ENCODE peak calls at places on chromosomes 13 and 19, in ten cellular contexts. One of them, this sample, is unnamed.

GRCh38 chr13:113819731-113820715 is 43.9 kb downstream of the GAS6 start:
- DNase-seq in pancreas: no peak
- DNase-seq in fibroblast of mammary gland: no peak
- DNase-seq in CD8-positive, alpha-beta T cell: no peak
- DNase-seq in esophagus muscularis mucosa: no peak
- DNase-seq in mucosa of descending colon: no peak
- DNase-seq in BE2C: no peak
- DNase-seq in foreskin fibroblast: peak
- DNase-seq in CD8-positive, alpha-beta memory T cell: no peak
- DNase-seq in GM06990: no peak
- DNase-seq in this sample: no peak

GRCh38 chr19:23262892-23263291 is 12.7 kb upstream of the ZNF724 start:
- DNase-seq in pancreas: no peak
- DNase-seq in fibroblast of mammary gland: no peak
- DNase-seq in CD8-positive, alpha-beta T cell: no peak
- DNase-seq in esophagus muscularis mucosa: no peak
- DNase-seq in mucosa of descending colon: no peak
- DNase-seq in BE2C: no peak
- DNase-seq in foreskin fibroblast: no peak
- DNase-seq in CD8-positive, alpha-beta memory T cell: no peak
- DNase-seq in GM06990: no peak
- DNase-seq in this sample: no peak

GRCh38 chr19:1105873-1106840 is 2.4 kb downstream of the GPX4 start:
- DNase-seq in pancreas: no peak
- DNase-seq in fibroblast of mammary gland: no peak
- DNase-seq in CD8-positive, alpha-beta T cell: no peak
- DNase-seq in esophagus muscularis mucosa: no peak
- DNase-seq in mucosa of descending colon: peak
- DNase-seq in BE2C: no peak
- DNase-seq in foreskin fibroblast: no peak
- DNase-seq in CD8-positive, alpha-beta memory T cell: no peak
- DNase-seq in GM06990: no peak
- DNase-seq in this sample: no peak

GRCh38 chr13:74930402-74931165 is 551.4 kb downstream of the TBC1D4 start:
- DNase-seq in pancreas: no peak
- DNase-seq in fibroblast of mammary gland: peak
- DNase-seq in CD8-positive, alpha-beta T cell: no peak
- DNase-seq in esophagus muscularis mucosa: no peak
- DNase-seq in mucosa of descending colon: no peak
- DNase-seq in BE2C: no peak
- DNase-seq in foreskin fibroblast: peak
- DNase-seq in CD8-positive, alpha-beta memory T cell: no peak
- DNase-seq in GM06990: peak
- DNase-seq in this sample: no peak

GRCh38 chr13:30423891-30424290 is 1.6 kb downstream of the UBE2L5 start:
- DNase-seq in pancreas: no peak
- DNase-seq in fibroblast of mammary gland: no peak
- DNase-seq in CD8-positive, alpha-beta T cell: no peak
- DNase-seq in esophagus muscularis mucosa: no peak
- DNase-seq in mucosa of descending colon: no peak
- DNase-seq in BE2C: no peak
- DNase-seq in foreskin fibroblast: no peak
- DNase-seq in CD8-positive, alpha-beta memory T cell: no peak
- DNase-seq in GM06990: no peak
- DNase-seq in this sample: no peak

GRCh38 chr19:30318936-30319335 is 53.2 kb upstream of the ZNF536 start:
- DNase-seq in pancreas: no peak
- DNase-seq in fibroblast of mammary gland: no peak
- DNase-seq in CD8-positive, alpha-beta T cell: no peak
- DNase-seq in esophagus muscularis mucosa: no peak
- DNase-seq in mucosa of descending colon: no peak
- DNase-seq in BE2C: no peak
- DNase-seq in foreskin fibroblast: no peak
- DNase-seq in CD8-positive, alpha-beta memory T cell: no peak
- DNase-seq in GM06990: no peak
- DNase-seq in this sample: no peak

GRCh38 chr19:50967924-50968708 is 1.3 kb downstream of the KLK6 start:
- DNase-seq in pancreas: no peak
- DNase-seq in fibroblast of mammary gland: no peak
- DNase-seq in CD8-positive, alpha-beta T cell: no peak
- DNase-seq in esophagus muscularis mucosa: no peak
- DNase-seq in mucosa of descending colon: no peak
- DNase-seq in BE2C: no peak
- DNase-seq in foreskin fibroblast: no peak
- DNase-seq in CD8-positive, alpha-beta memory T cell: no peak
- DNase-seq in GM06990: no peak
- DNase-seq in this sample: no peak

GRCh38 chr13:69856331-69856730 is 251.3 kb upstream of the ATXN8OS start:
- DNase-seq in pancreas: no peak
- DNase-seq in fibroblast of mammary gland: no peak
- DNase-seq in CD8-positive, alpha-beta T cell: no peak
- DNase-seq in esophagus muscularis mucosa: no peak
- DNase-seq in mucosa of descending colon: no peak
- DNase-seq in BE2C: no peak
- DNase-seq in foreskin fibroblast: no peak
- DNase-seq in CD8-positive, alpha-beta memory T cell: no peak
- DNase-seq in GM06990: no peak
- DNase-seq in this sample: no peak

GRCh38 chr13:57470491-57470890 is 161.1 kb upstream of the PCDH17 start:
- DNase-seq in pancreas: no peak
- DNase-seq in fibroblast of mammary gland: no peak
- DNase-seq in CD8-positive, alpha-beta T cell: no peak
- DNase-seq in esophagus muscularis mucosa: no peak
- DNase-seq in mucosa of descending colon: no peak
- DNase-seq in BE2C: no peak
- DNase-seq in foreskin fibroblast: no peak
- DNase-seq in CD8-positive, alpha-beta memory T cell: no peak
- DNase-seq in GM06990: no peak
- DNase-seq in this sample: no peak

DNA sequence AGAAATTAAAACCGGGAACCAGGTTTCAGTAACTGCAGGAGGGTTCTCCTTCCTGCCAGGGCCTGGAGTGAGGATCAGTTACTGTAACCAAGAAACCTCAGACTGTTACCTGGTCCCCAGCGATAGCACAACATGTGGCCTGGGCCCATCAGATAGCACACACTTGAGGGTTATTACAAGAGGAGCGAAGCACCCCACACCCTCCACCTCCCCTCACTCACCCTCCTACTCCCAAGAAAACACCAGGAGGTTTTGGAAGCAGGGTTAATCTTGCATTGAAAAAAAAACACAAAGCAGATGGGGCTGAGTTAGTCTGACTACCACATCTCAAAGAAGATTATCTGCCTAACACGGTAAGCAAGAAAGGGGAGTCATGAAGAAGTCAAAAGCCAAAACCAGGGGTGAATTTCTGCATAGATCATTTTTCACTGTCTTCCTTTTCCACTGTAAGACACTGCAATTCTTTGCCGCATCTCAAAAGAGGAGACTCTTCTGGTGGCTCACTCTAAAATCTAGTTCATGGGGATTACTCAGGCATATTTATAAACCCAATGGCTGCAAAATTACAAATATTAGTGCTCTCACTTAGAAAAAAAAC is 75.9 kb upstream of the DOCK9 start:
- DNase-seq in pancreas: no peak
- DNase-seq in fibroblast of mammary gland: no peak
- DNase-seq in CD8-positive, alpha-beta T cell: peak
- DNase-seq in esophagus muscularis mucosa: no peak
- DNase-seq in mucosa of descending colon: no peak
- DNase-seq in BE2C: no peak
- DNase-seq in foreskin fibroblast: no peak
- DNase-seq in CD8-positive, alpha-beta memory T cell: no peak
- DNase-seq in GM06990: no peak
- DNase-seq in this sample: peak
- H3K4me3 ChIP-seq in pancreas: no peak
- H3K4me3 ChIP-seq in fibroblast of mammary gland: no peak
- H3K4me3 ChIP-seq in CD8-positive, alpha-beta T cell: peak
- H3K4me3 ChIP-seq in esophagus muscularis mucosa: no peak
- H3K4me3 ChIP-seq in mucosa of descending colon: no peak
- H3K4me3 ChIP-seq in BE2C: no peak
- H3K4me3 ChIP-seq in foreskin fibroblast: no peak
- H3K4me3 ChIP-seq in CD8-positive, alpha-beta memory T cell: peak
- H3K4me3 ChIP-seq in GM06990: no peak
- H3K4me3 ChIP-seq in this sample: no peak

GRCh38 chr19:4760285-4760650 is 31.3 kb upstream of the FEM1A start:
- DNase-seq in pancreas: no peak
- DNase-seq in fibroblast of mammary gland: no peak
- DNase-seq in CD8-positive, alpha-beta T cell: no peak
- DNase-seq in esophagus muscularis mucosa: no peak
- DNase-seq in mucosa of descending colon: no peak
- DNase-seq in BE2C: no peak
- DNase-seq in foreskin fibroblast: no peak
- DNase-seq in CD8-positive, alpha-beta memory T cell: no peak
- DNase-seq in GM06990: no peak
- DNase-seq in this sample: no peak
- H3K4me3 ChIP-seq in pancreas: peak
- H3K4me3 ChIP-seq in fibroblast of mammary gland: no peak
- H3K4me3 ChIP-seq in CD8-positive, alpha-beta T cell: peak
- H3K4me3 ChIP-seq in esophagus muscularis mucosa: peak
- H3K4me3 ChIP-seq in mucosa of descending colon: no peak
- H3K4me3 ChIP-seq in BE2C: peak
- H3K4me3 ChIP-seq in foreskin fibroblast: peak
- H3K4me3 ChIP-seq in CD8-positive, alpha-beta memory T cell: peak
- H3K4me3 ChIP-seq in GM06990: peak
- H3K4me3 ChIP-seq in this sample: no peak

GRCh38 chr13:100517135-100517534 is 71.5 kb downstream of the GGACT start:
- DNase-seq in pancreas: no peak
- DNase-seq in fibroblast of mammary gland: no peak
- DNase-seq in CD8-positive, alpha-beta T cell: no peak
- DNase-seq in esophagus muscularis mucosa: no peak
- DNase-seq in mucosa of descending colon: peak
- DNase-seq in BE2C: no peak
- DNase-seq in foreskin fibroblast: no peak
- DNase-seq in CD8-positive, alpha-beta memory T cell: no peak
- DNase-seq in GM06990: no peak
- DNase-seq in this sample: no peak

GRCh38 chr13:100518394-100519062 is 70.1 kb downstream of the GGACT start:
- DNase-seq in pancreas: no peak
- DNase-seq in fibroblast of mammary gland: no peak
- DNase-seq in CD8-positive, alpha-beta T cell: no peak
- DNase-seq in esophagus muscularis mucosa: no peak
- DNase-seq in mucosa of descending colon: no peak
- DNase-seq in BE2C: no peak
- DNase-seq in foreskin fibroblast: no peak
- DNase-seq in CD8-positive, alpha-beta memory T cell: no peak
- DNase-seq in GM06990: no peak
- DNase-seq in this sample: no peak

GRCh38 chr13:100515410-100515800 is 73.2 kb downstream of the GGACT start:
- DNase-seq in pancreas: no peak
- DNase-seq in fibroblast of mammary gland: no peak
- DNase-seq in CD8-positive, alpha-beta T cell: no peak
- DNase-seq in esophagus muscularis mucosa: no peak
- DNase-seq in mucosa of descending colon: no peak
- DNase-seq in BE2C: no peak
- DNase-seq in foreskin fibroblast: no peak
- DNase-seq in CD8-positive, alpha-beta memory T cell: no peak
- DNase-seq in GM06990: no peak
- DNase-seq in this sample: no peak

GRCh38 chr13:100519626-100520025 is 69.0 kb downstream of the GGACT start:
- DNase-seq in pancreas: no peak
- DNase-seq in fibroblast of mammary gland: no peak
- DNase-seq in CD8-positive, alpha-beta T cell: no peak
- DNase-seq in esophagus muscularis mucosa: no peak
- DNase-seq in mucosa of descending colon: no peak
- DNase-seq in BE2C: no peak
- DNase-seq in foreskin fibroblast: no peak
- DNase-seq in CD8-positive, alpha-beta memory T cell: no peak
- DNase-seq in GM06990: no peak
- DNase-seq in this sample: no peak

DNA sequence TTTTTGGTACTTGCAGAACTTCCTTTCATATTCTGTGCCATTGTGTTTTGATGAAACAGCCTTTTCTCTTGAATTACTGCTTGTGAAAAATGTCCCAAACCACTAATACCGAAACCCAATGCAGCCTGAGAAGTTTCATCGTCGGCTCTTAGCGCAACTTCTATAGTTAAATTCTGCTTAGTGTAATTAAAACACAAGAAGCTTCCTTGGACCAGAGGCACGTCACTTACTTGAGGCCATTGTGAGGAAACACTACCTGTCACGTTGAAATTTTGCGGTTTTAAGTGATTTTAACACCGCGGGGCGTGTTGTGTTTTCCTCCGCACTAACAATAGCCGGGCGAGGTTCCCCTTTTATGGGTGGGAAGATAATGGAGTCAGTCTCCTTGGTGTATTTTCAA is 70.9 kb downstream of the GGACT start:
- DNase-seq in pancreas: no peak
- DNase-seq in fibroblast of mammary gland: no peak
- DNase-seq in CD8-positive, alpha-beta T cell: no peak
- DNase-seq in esophagus muscularis mucosa: no peak
- DNase-seq in mucosa of descending colon: no peak
- DNase-seq in BE2C: no peak
- DNase-seq in foreskin fibroblast: no peak
- DNase-seq in CD8-positive, alpha-beta memory T cell: no peak
- DNase-seq in GM06990: no peak
- DNase-seq in this sample: no peak
- H3K4me3 ChIP-seq in pancreas: no peak
- H3K4me3 ChIP-seq in fibroblast of mammary gland: no peak
- H3K4me3 ChIP-seq in CD8-positive, alpha-beta T cell: no peak
- H3K4me3 ChIP-seq in esophagus muscularis mucosa: no peak
- H3K4me3 ChIP-seq in mucosa of descending colon: no peak
- H3K4me3 ChIP-seq in BE2C: no peak
- H3K4me3 ChIP-seq in foreskin fibroblast: no peak
- H3K4me3 ChIP-seq in CD8-positive, alpha-beta memory T cell: no peak
- H3K4me3 ChIP-seq in GM06990: no peak
- H3K4me3 ChIP-seq in this sample: no peak

GRCh38 chr13:99995503-99996176 is 14.1 kb downstream of the ZIC2 start:
- DNase-seq in pancreas: no peak
- DNase-seq in fibroblast of mammary gland: no peak
- DNase-seq in CD8-positive, alpha-beta T cell: no peak
- DNase-seq in esophagus muscularis mucosa: no peak
- DNase-seq in mucosa of descending colon: no peak
- DNase-seq in BE2C: no peak
- DNase-seq in foreskin fibroblast: no peak
- DNase-seq in CD8-positive, alpha-beta memory T cell: no peak
- DNase-seq in GM06990: no peak
- DNase-seq in this sample: no peak
- H3K4me3 ChIP-seq in pancreas: no peak
- H3K4me3 ChIP-seq in fibroblast of mammary gland: no peak
- H3K4me3 ChIP-seq in CD8-positive, alpha-beta T cell: no peak
- H3K4me3 ChIP-seq in esophagus muscularis mucosa: no peak
- H3K4me3 ChIP-seq in mucosa of descending colon: no peak
- H3K4me3 ChIP-seq in BE2C: no peak
- H3K4me3 ChIP-seq in foreskin fibroblast: no peak
- H3K4me3 ChIP-seq in CD8-positive, alpha-beta memory T cell: no peak
- H3K4me3 ChIP-seq in GM06990: no peak
- H3K4me3 ChIP-seq in this sample: no peak

This sample was measured in Jurkat, Clone E6-1.